ENCODE peak calls at places on chromosomes 7 and 10, in eight cellular contexts. One of them, this sample, is unnamed.

GRCh38 chr10:34045571-34046190 is 711.2 kb upstream of the NRP1 start:
- DNase-seq in ecto neural progenitor cell: no peak
- DNase-seq in ELR: peak
- DNase-seq in AG04450: no peak
- DNase-seq in stimulated activated naive CD4-positive, alpha-beta T cell: no peak
- DNase-seq in NCI-H460: no peak
- DNase-seq in suprapubic skin: no peak
- DNase-seq in iris pigment epithelial cell: peak
- DNase-seq in this sample: no peak

GRCh38 chr10:23695825-23696420 is 257.0 kb downstream of the OTUD1 start:
- DNase-seq in ecto neural progenitor cell: peak
- DNase-seq in ELR: no peak
- DNase-seq in AG04450: no peak
- DNase-seq in stimulated activated naive CD4-positive, alpha-beta T cell: no peak
- DNase-seq in NCI-H460: no peak
- DNase-seq in suprapubic skin: no peak
- DNase-seq in iris pigment epithelial cell: no peak
- DNase-seq in this sample: no peak

GRCh38 chr10:58981846-58982245 is 194.6 kb upstream of the PHYHIPL start:
- DNase-seq in ecto neural progenitor cell: peak
- DNase-seq in ELR: no peak
- DNase-seq in AG04450: no peak
- DNase-seq in stimulated activated naive CD4-positive, alpha-beta T cell: no peak
- DNase-seq in NCI-H460: no peak
- DNase-seq in suprapubic skin: no peak
- DNase-seq in iris pigment epithelial cell: no peak
- DNase-seq in this sample: no peak

GRCh38 chr7:106420741-106421140 is 136.0 kb upstream of the NAMPT start:
- DNase-seq in ecto neural progenitor cell: no peak
- DNase-seq in ELR: no peak
- DNase-seq in AG04450: no peak
- DNase-seq in stimulated activated naive CD4-positive, alpha-beta T cell: no peak
- DNase-seq in NCI-H460: no peak
- DNase-seq in suprapubic skin: no peak
- DNase-seq in iris pigment epithelial cell: no peak
- DNase-seq in this sample: no peak

GRCh38 chr10:80416401-80417098 is 8.2 kb downstream of the PRXL2A start:
- DNase-seq in ecto neural progenitor cell: no peak
- DNase-seq in ELR: no peak
- DNase-seq in AG04450: no peak
- DNase-seq in stimulated activated naive CD4-positive, alpha-beta T cell: no peak
- DNase-seq in NCI-H460: no peak
- DNase-seq in suprapubic skin: peak
- DNase-seq in iris pigment epithelial cell: peak
- DNase-seq in this sample: no peak

GRCh38 chr7:137417464-137417863 is 73.9 kb upstream of the PTN start:
- DNase-seq in ecto neural progenitor cell: no peak
- DNase-seq in ELR: no peak
- DNase-seq in AG04450: no peak
- DNase-seq in stimulated activated naive CD4-positive, alpha-beta T cell: no peak
- DNase-seq in NCI-H460: no peak
- DNase-seq in suprapubic skin: no peak
- DNase-seq in iris pigment epithelial cell: peak
- DNase-seq in this sample: no peak

GRCh38 chr10:47044741-47045140 is 133.5 kb downstream of the PTPN20 start:
- DNase-seq in ecto neural progenitor cell: no peak
- DNase-seq in ELR: no peak
- DNase-seq in AG04450: no peak
- DNase-seq in stimulated activated naive CD4-positive, alpha-beta T cell: no peak
- DNase-seq in NCI-H460: no peak
- DNase-seq in suprapubic skin: no peak
- DNase-seq in iris pigment epithelial cell: no peak
- DNase-seq in this sample: no peak

GRCh38 chr10:98338896-98339295 is 70.9 kb upstream of the LOXL4 start:
- DNase-seq in ecto neural progenitor cell: no peak
- DNase-seq in ELR: no peak
- DNase-seq in AG04450: no peak
- DNase-seq in stimulated activated naive CD4-positive, alpha-beta T cell: no peak
- DNase-seq in NCI-H460: no peak
- DNase-seq in suprapubic skin: no peak
- DNase-seq in iris pigment epithelial cell: no peak
- DNase-seq in this sample: no peak

GRCh38 chr10:6465854-6466524 is 114.1 kb downstream of the PRKCQ start:
- DNase-seq in ecto neural progenitor cell: no peak
- DNase-seq in ELR: no peak
- DNase-seq in AG04450: no peak
- DNase-seq in stimulated activated naive CD4-positive, alpha-beta T cell: no peak
- DNase-seq in NCI-H460: no peak
- DNase-seq in suprapubic skin: no peak
- DNase-seq in iris pigment epithelial cell: no peak
- DNase-seq in this sample: no peak

GRCh38 chr7:16609842-16610450 is 35.6 kb downstream of the ANKMY2 start:
- DNase-seq in ecto neural progenitor cell: no peak
- DNase-seq in ELR: no peak
- DNase-seq in AG04450: no peak
- DNase-seq in stimulated activated naive CD4-positive, alpha-beta T cell: no peak
- DNase-seq in NCI-H460: no peak
- DNase-seq in suprapubic skin: no peak
- DNase-seq in iris pigment epithelial cell: peak
- DNase-seq in this sample: no peak

GRCh38 chr10:71472466-71472865 is 75.7 kb downstream of the CDH23 start:
- DNase-seq in ecto neural progenitor cell: no peak
- DNase-seq in ELR: no peak
- DNase-seq in AG04450: no peak
- DNase-seq in stimulated activated naive CD4-positive, alpha-beta T cell: no peak
- DNase-seq in NCI-H460: no peak
- DNase-seq in suprapubic skin: no peak
- DNase-seq in iris pigment epithelial cell: no peak
- DNase-seq in this sample: no peak

GRCh38 chr7:135232720-135233119 is 918 bp upstream of the STRA8 start:
- DNase-seq in ecto neural progenitor cell: peak
- DNase-seq in ELR: peak
- DNase-seq in AG04450: no peak
- DNase-seq in stimulated activated naive CD4-positive, alpha-beta T cell: no peak
- DNase-seq in NCI-H460: peak
- DNase-seq in suprapubic skin: no peak
- DNase-seq in iris pigment epithelial cell: no peak
- DNase-seq in this sample: no peak

GRCh38 chr10:110357252-110357780 is 52.6 kb upstream of the SMNDC1 start:
- DNase-seq in ecto neural progenitor cell: no peak
- DNase-seq in ELR: peak
- DNase-seq in AG04450: peak
- DNase-seq in stimulated activated naive CD4-positive, alpha-beta T cell: no peak
- DNase-seq in NCI-H460: no peak
- DNase-seq in suprapubic skin: no peak
- DNase-seq in iris pigment epithelial cell: peak
- DNase-seq in this sample: peak

GRCh38 chr10:112967200-112967599 is 17.2 kb downstream of the TCF7L2 start:
- DNase-seq in ecto neural progenitor cell: no peak
- DNase-seq in ELR: peak
- DNase-seq in AG04450: peak
- DNase-seq in stimulated activated naive CD4-positive, alpha-beta T cell: no peak
- DNase-seq in NCI-H460: no peak
- DNase-seq in suprapubic skin: no peak
- DNase-seq in iris pigment epithelial cell: peak
- DNase-seq in this sample: no peak

GRCh38 chr7:117124585-117125220 is 171.4 kb downstream of the ST7 start:
- DNase-seq in ecto neural progenitor cell: no peak
- DNase-seq in ELR: peak
- DNase-seq in AG04450: peak
- DNase-seq in stimulated activated naive CD4-positive, alpha-beta T cell: no peak
- DNase-seq in NCI-H460: peak
- DNase-seq in suprapubic skin: peak
- DNase-seq in iris pigment epithelial cell: peak
- DNase-seq in this sample: no peak

GRCh38 chr10:119283818-119284217 is 76.4 kb downstream of the GRK5 start:
- DNase-seq in ecto neural progenitor cell: no peak
- DNase-seq in ELR: no peak
- DNase-seq in AG04450: no peak
- DNase-seq in stimulated activated naive CD4-positive, alpha-beta T cell: no peak
- DNase-seq in NCI-H460: no peak
- DNase-seq in suprapubic skin: no peak
- DNase-seq in iris pigment epithelial cell: no peak
- DNase-seq in this sample: no peak

GRCh38 chr7:45120-46090 is 147.0 kb upstream of the FAM20C start:
- DNase-seq in ecto neural progenitor cell: no peak
- DNase-seq in ELR: no peak
- DNase-seq in AG04450: no peak
- DNase-seq in stimulated activated naive CD4-positive, alpha-beta T cell: no peak
- DNase-seq in NCI-H460: no peak
- DNase-seq in suprapubic skin: peak
- DNase-seq in iris pigment epithelial cell: no peak
- DNase-seq in this sample: no peak

GRCh38 chr10:20616918-20617801 is 280.0 kb downstream of the NEBL start:
- DNase-seq in ecto neural progenitor cell: no peak
- DNase-seq in ELR: no peak
- DNase-seq in AG04450: no peak
- DNase-seq in stimulated activated naive CD4-positive, alpha-beta T cell: no peak
- DNase-seq in NCI-H460: no peak
- DNase-seq in suprapubic skin: no peak
- DNase-seq in iris pigment epithelial cell: no peak
- DNase-seq in this sample: no peak

GRCh38 chr7:115328018-115328417 is 406.1 kb downstream of the MDFIC start:
- DNase-seq in ecto neural progenitor cell: no peak
- DNase-seq in ELR: no peak
- DNase-seq in AG04450: no peak
- DNase-seq in stimulated activated naive CD4-positive, alpha-beta T cell: no peak
- DNase-seq in NCI-H460: no peak
- DNase-seq in suprapubic skin: no peak
- DNase-seq in iris pigment epithelial cell: peak
- DNase-seq in this sample: no peak

GRCh38 chr7:159109092-159110035 is 35.3 kb downstream of the VIPR2 start:
- DNase-seq in ecto neural progenitor cell: no peak
- DNase-seq in ELR: no peak
- DNase-seq in AG04450: no peak
- DNase-seq in stimulated activated naive CD4-positive, alpha-beta T cell: no peak
- DNase-seq in NCI-H460: no peak
- DNase-seq in suprapubic skin: peak
- DNase-seq in iris pigment epithelial cell: no peak
- DNase-seq in this sample: no peak

GRCh38 chr7:72444023-72444776 is 32.1 kb upstream of the CALN1 start:
- DNase-seq in ecto neural progenitor cell: no peak
- DNase-seq in ELR: no peak
- DNase-seq in AG04450: no peak
- DNase-seq in stimulated activated naive CD4-positive, alpha-beta T cell: no peak
- DNase-seq in NCI-H460: no peak
- DNase-seq in suprapubic skin: no peak
- DNase-seq in iris pigment epithelial cell: no peak
- DNase-seq in this sample: no peak

GRCh38 chr7:55130079-55130476 is 111.3 kb downstream of the EGFR start:
- DNase-seq in ecto neural progenitor cell: no peak
- DNase-seq in ELR: peak
- DNase-seq in AG04450: no peak
- DNase-seq in stimulated activated naive CD4-positive, alpha-beta T cell: no peak
- DNase-seq in NCI-H460: no peak
- DNase-seq in suprapubic skin: no peak
- DNase-seq in iris pigment epithelial cell: peak
- DNase-seq in this sample: no peak

GRCh38 chr10:14397069-14397468 is 66.3 kb upstream of the FRMD4A start:
- DNase-seq in ecto neural progenitor cell: no peak
- DNase-seq in ELR: peak
- DNase-seq in AG04450: peak
- DNase-seq in stimulated activated naive CD4-positive, alpha-beta T cell: no peak
- DNase-seq in NCI-H460: no peak
- DNase-seq in suprapubic skin: peak
- DNase-seq in iris pigment epithelial cell: peak
- DNase-seq in this sample: no peak

GRCh38 chr10:30911303-30911863 is 120.3 kb downstream of the ZNF438 start:
- DNase-seq in ecto neural progenitor cell: no peak
- DNase-seq in ELR: no peak
- DNase-seq in AG04450: no peak
- DNase-seq in stimulated activated naive CD4-positive, alpha-beta T cell: no peak
- DNase-seq in NCI-H460: no peak
- DNase-seq in suprapubic skin: no peak
- DNase-seq in iris pigment epithelial cell: no peak
- DNase-seq in this sample: no peak

GRCh38 chr7:43583424-43584199 is 704 bp downstream of the STK17A start:
- DNase-seq in ecto neural progenitor cell: peak
- DNase-seq in ELR: peak
- DNase-seq in AG04450: no peak
- DNase-seq in stimulated activated naive CD4-positive, alpha-beta T cell: peak
- DNase-seq in NCI-H460: peak
- DNase-seq in suprapubic skin: peak
- DNase-seq in iris pigment epithelial cell: no peak
- DNase-seq in this sample: peak

GRCh38 chr10:133385214-133385613 is 6.2 kb downstream of the PAOX start:
- DNase-seq in ecto neural progenitor cell: no peak
- DNase-seq in ELR: no peak
- DNase-seq in AG04450: no peak
- DNase-seq in stimulated activated naive CD4-positive, alpha-beta T cell: no peak
- DNase-seq in NCI-H460: no peak
- DNase-seq in suprapubic skin: no peak
- DNase-seq in iris pigment epithelial cell: no peak
- DNase-seq in this sample: no peak

GRCh38 chr10:126570631-126571170 is 99.8 kb downstream of the C10orf90 start:
- DNase-seq in ecto neural progenitor cell: no peak
- DNase-seq in ELR: peak
- DNase-seq in AG04450: no peak
- DNase-seq in stimulated activated naive CD4-positive, alpha-beta T cell: no peak
- DNase-seq in NCI-H460: no peak
- DNase-seq in suprapubic skin: no peak
- DNase-seq in iris pigment epithelial cell: no peak
- DNase-seq in this sample: no peak

GRCh38 chr10:62655337-62655994 is 149.1 kb upstream of the ADO start:
- DNase-seq in ecto neural progenitor cell: no peak
- DNase-seq in ELR: no peak
- DNase-seq in AG04450: no peak
- DNase-seq in stimulated activated naive CD4-positive, alpha-beta T cell: no peak
- DNase-seq in NCI-H460: no peak
- DNase-seq in suprapubic skin: no peak
- DNase-seq in iris pigment epithelial cell: no peak
- DNase-seq in this sample: no peak

GRCh38 chr7:123022576-123022975 is 27.1 kb upstream of the TAS2R16 start:
- DNase-seq in ecto neural progenitor cell: no peak
- DNase-seq in ELR: no peak
- DNase-seq in AG04450: no peak
- DNase-seq in stimulated activated naive CD4-positive, alpha-beta T cell: no peak
- DNase-seq in NCI-H460: no peak
- DNase-seq in suprapubic skin: no peak
- DNase-seq in iris pigment epithelial cell: peak
- DNase-seq in this sample: no peak

This sample was measured in T-helper 9 cell.